ENCODE peak calls at places on chromosomes 13 and 19, in six cellular contexts. A is HepG2, U is H1, T is NT2/D1, B is K562, H is HCT116. Z is an unnamed sample.

GRCh38 chr13:68895696-68896095 is 1211.9 kb upstream of the ATXN8OS start:
- DNase-seq in T (no peak), H (no peak), U (no peak), B (no peak), A (no peak), Z (no peak)

GRCh38 chr13:112783946-112784500 is 94.2 kb downstream of the ATP11A start:
- DNase-seq in B (no peak), H (no peak), T (no peak), U (peak), A (no peak), Z (no peak)

GRCh38 chr13:24263652-24264051 is 45.7 kb upstream of the C1QTNF9 start:
- DNase-seq in H (no peak), T (no peak), U (no peak), A (peak), B (no peak), Z (no peak)

GRCh38 chr19:2661615-2662014 is 40.9 kb downstream of the GNG7 start:
- DNase-seq in A (no peak), H (peak), U (no peak), B (peak), T (peak), Z (no peak)

GRCh38 chr13:86986448-86986847 is 684.7 kb upstream of the SLITRK5 start:
- DNase-seq in B (peak), H (no peak), A (peak), U (no peak), T (no peak), Z (no peak)

GRCh38 chr19:19627442-19627715 is 641 bp downstream of the LPAR2 start:
- DNase-seq in B (no peak), U (no peak), A (no peak), H (no peak), T (no peak), Z (no peak)

GRCh38 chr19:46924874-46925547 is 64.2 kb downstream of the ARHGAP35 start:
- DNase-seq in H (no peak), T (no peak), B (peak), U (no peak), A (no peak), Z (no peak)

GRCh38 chr19:3987619-3988371 is 2.5 kb upstream of the EEF2 start:
- DNase-seq in B (peak), A (peak), H (peak), T (peak), U (peak), Z (peak)

GRCh38 chr19:54451997-54452396 is 3.0 kb downstream of the LENG8 start:
- DNase-seq in U (no peak), A (no peak), T (no peak), B (no peak), H (no peak), Z (no peak)

GRCh38 chr13:90272356-90272755 is 1075.1 kb upstream of the MIR17HG start:
- DNase-seq in A (no peak), B (no peak), H (no peak), T (no peak), U (no peak), Z (no peak)

GRCh38 chr19:19817357-19817756 is 4.2 kb downstream of the ZNF506 start:
- DNase-seq in T (no peak), A (no peak), B (no peak), H (no peak), U (no peak), Z (no peak)

GRCh38 chr13:75829874-75830273 is 193.7 kb downstream of the LMO7 start:
- DNase-seq in U (no peak), B (no peak), H (no peak), A (no peak), T (no peak), Z (no peak)

GRCh38 chr13:28204043-28204442 is 65.7 kb downstream of the PAN3 start:
- DNase-seq in U (no peak), T (no peak), A (peak), B (no peak), H (no peak), Z (no peak)

GRCh38 chr13:99698816-99699099 is 197.5 kb downstream of the TM9SF2 start:
- DNase-seq in U (no peak), T (no peak), A (no peak), B (no peak), H (no peak), Z (no peak)

GRCh38 chr13:99703908-99704307 is 202.6 kb downstream of the TM9SF2 start:
- DNase-seq in H (no peak), A (no peak), U (no peak), B (no peak), T (no peak), Z (no peak)

GRCh38 chr13:99704390-99704789 is 203.1 kb downstream of the TM9SF2 start:
- DNase-seq in B (no peak), T (no peak), U (no peak), H (no peak), A (no peak), Z (no peak)

GRCh38 chr13:99700468-99700867 is 199.2 kb downstream of the TM9SF2 start:
- DNase-seq in A (no peak), B (no peak), U (no peak), H (no peak), T (no peak), Z (no peak)

DNA sequence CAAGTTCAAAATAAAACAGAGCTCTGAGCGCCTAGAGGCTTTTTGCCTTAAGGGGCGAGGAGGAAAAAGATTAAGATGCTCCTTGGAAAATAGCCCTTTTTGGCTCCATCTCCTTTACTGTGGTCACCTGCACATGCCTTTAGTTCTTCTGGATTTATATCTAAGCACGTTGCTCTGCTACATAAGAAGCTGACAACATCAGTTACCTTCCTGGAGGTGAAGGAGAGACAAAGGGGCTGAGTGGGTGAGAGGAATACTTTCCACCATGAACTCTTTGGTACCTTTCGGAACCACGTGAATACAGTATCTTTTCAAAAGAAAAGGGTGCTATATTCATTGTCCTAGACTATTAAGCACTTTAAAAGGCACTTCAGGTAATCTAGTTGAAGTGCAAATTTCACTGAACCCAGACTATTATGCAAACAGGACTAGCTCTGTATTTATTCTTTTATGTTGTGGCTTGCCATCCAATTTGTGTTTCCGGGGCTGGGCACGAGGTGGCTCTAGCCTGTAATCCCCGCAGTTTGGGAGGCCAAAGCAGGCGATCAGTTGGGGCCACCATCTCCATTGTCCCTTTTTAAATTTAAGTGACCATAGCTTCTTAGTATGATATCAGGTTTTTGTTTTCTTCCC is 201.5 kb downstream of the TM9SF2 start:
- DNase-seq in A (no peak), B (no peak), U (no peak), T (no peak), H (no peak), Z (no peak)
- TF ChIP-seq ZNF274 in A (no peak), B (no peak), U (no peak), T (no peak), H (no peak), Z (no peak)

GRCh38 chr13:110108348-110109139 is 198.4 kb downstream of the COL4A1 start:
- DNase-seq in U (no peak), A (peak), H (peak), B (peak), T (peak), Z (no peak)
- TF ChIP-seq ZNF274 in U (no peak), A (no peak), H (no peak), B (no peak), T (no peak), Z (no peak)

GRCh38 chr13:48976677-48977625 is 1.2 kb downstream of the FNDC3A start:
- DNase-seq in H (no peak), U (no peak), B (peak), T (no peak), A (peak), Z (no peak)
- TF ChIP-seq ZNF274 in H (no peak), U (no peak), B (no peak), T (no peak), A (no peak), Z (no peak)

GRCh38 chr13:46799139-46799538 is 2.2 kb upstream of the ESD start:
- DNase-seq in B (no peak), H (no peak), T (no peak), A (peak), U (no peak), Z (no peak)

GRCh38 chr13:46797468-46798237 is 692 bp upstream of the ESD start:
- DNase-seq in U (no peak), A (peak), H (no peak), B (peak), T (no peak), Z (no peak)

GRCh38 chr13:46796515-46797467 is at the start of gene ESD:
- DNase-seq in H (peak), T (peak), U (peak), B (peak), A (peak), Z (peak)

GRCh38 chr13:46796129-46796514 is 839 bp downstream of the ESD start:
- DNase-seq in T (no peak), U (no peak), A (no peak), B (peak), H (no peak), Z (no peak)

DNA sequence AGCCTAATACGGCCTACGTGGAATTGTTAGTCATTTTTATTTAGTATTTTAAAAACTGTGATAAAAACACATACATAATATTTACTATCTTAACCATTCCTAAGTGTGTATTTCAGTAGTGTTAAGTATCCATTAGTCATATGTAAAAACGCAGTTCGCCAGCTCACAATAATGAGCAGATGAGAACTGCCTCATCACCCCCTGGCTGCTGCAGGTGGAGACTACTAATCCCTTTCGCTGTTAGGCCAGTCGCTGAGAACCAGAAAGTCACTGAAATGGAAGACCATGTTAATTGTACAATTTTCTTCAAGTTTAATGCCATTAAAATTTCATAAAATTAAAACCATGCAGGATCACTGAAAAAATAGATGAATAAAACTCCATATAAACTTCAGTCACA is 1.6 kb downstream of the ESD start:
- DNase-seq in B (peak), U (no peak), A (no peak), T (no peak), H (no peak), Z (no peak)
- TF ChIP-seq ZNF274 in B (no peak), U (no peak), A (no peak), T (no peak), H (no peak), Z (no peak)

DNA sequence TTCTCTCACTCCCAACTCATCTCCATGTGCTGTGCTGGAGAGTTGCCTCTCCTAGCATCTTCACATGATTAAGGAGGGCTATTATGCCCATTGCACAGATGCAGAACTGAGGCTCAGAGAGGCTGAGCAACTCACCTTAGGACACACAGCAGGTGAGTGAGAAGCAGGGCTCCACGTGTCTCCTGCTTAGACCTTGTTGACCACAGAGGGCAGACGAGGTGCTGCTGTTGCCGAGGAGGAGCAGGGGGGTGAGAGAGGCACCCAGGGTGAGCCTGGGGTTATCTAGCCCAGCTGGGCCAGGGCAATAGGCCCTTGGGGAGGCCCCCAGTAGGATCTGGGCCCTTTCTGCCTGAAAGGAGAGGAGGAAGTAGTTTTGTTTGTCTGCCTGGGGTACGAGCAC is 2.4 kb upstream of the HSH2D start:
- DNase-seq in B (peak), A (no peak), H (no peak), T (no peak), U (no peak), Z (peak)
- TF ChIP-seq ZNF274 in B (no peak), A (no peak), H (no peak), T (no peak), U (no peak), Z (no peak)

GRCh38 chr13:98039261-98039660 is 85.8 kb downstream of the IPO5 start:
- DNase-seq in A (no peak), H (no peak), B (no peak), U (no peak), T (no peak), Z (no peak)
- TF ChIP-seq ZNF274 in A (no peak), H (no peak), B (no peak), U (no peak), T (no peak), Z (no peak)

GRCh38 chr19:6126335-6126974 is 9.0 kb upstream of the ACSBG2 start:
- DNase-seq in T (no peak), B (peak), H (peak), U (no peak), A (peak), Z (peak)
- TF ChIP-seq ZNF274 in T (no peak), B (no peak), H (no peak), U (no peak), A (no peak), Z (no peak)

Z was measured in GM12878.